ENCODE peak calls at places on chromosomes 11 and 22, in six cellular contexts. G, B, T, I, P and M are unnamed samples.

GRCh38 chr11:77019976-77020591 is 14.1 kb upstream of the B3GNT6 start:
- DNase-seq in I (no peak), G (no peak), T (no peak), P (no peak), B (peak), M (peak)

GRCh38 chr11:106105986-106106385 is 28.5 kb downstream of the AASDHPPT start:
- DNase-seq in G (no peak), I (no peak), B (no peak), T (no peak), P (no peak), M (no peak)

GRCh38 chr11:107468596-107468995 is 11.0 kb upstream of the CWF19L2 start:
- DNase-seq in I (peak), P (peak), B (no peak), T (no peak), G (no peak), M (no peak)

GRCh38 chr11:125433454-125434121 is 62.5 kb downstream of the FEZ1 start:
- DNase-seq in I (peak), P (peak), G (peak), B (peak), T (no peak), M (peak)

GRCh38 chr22:49705631-49706352 is 121.9 kb downstream of the BRD1 start:
- DNase-seq in I (no peak), G (no peak), P (peak), B (no peak), T (no peak), M (no peak)

GRCh38 chr11:119706887-119707286 is 22.1 kb downstream of the NECTIN1 start:
- DNase-seq in B (no peak), G (no peak), I (no peak), T (no peak), P (peak), M (peak)

GRCh38 chr11:9574556-9574805 is 1.0 kb downstream of the WEE1 start:
- DNase-seq in T (no peak), G (no peak), P (no peak), I (no peak), B (no peak), M (no peak)

GRCh38 chr11:47144541-47144940 is 32.1 kb downstream of the ARFGAP2 start:
- DNase-seq in P (no peak), I (no peak), G (no peak), T (no peak), B (no peak), M (no peak)

GRCh38 chr11:64438986-64439771 is 80.2 kb downstream of the RPS6KA4 start:
- DNase-seq in I (no peak), T (no peak), P (no peak), G (no peak), B (no peak), M (peak)

GRCh38 chr22:38032681-38033521 is 24.3 kb upstream of the PICK1 start:
- DNase-seq in B (no peak), I (no peak), P (no peak), T (no peak), G (no peak), M (no peak)

GRCh38 chr11:27934830-27935145 is 173.2 kb downstream of the KIF18A start:
- DNase-seq in T (no peak), G (no peak), P (no peak), B (peak), I (peak), M (no peak)

GRCh38 chr11:86395061-86395551 is 20.4 kb downstream of the CCDC81 start:
- DNase-seq in T (no peak), I (no peak), G (no peak), B (no peak), P (no peak), M (peak)

GRCh38 chr11:43359432-43359818 is 705 bp downstream of the TTC17 start:
- DNase-seq in I (peak), G (no peak), P (no peak), T (peak), B (no peak), M (peak)

GRCh38 chr11:117437041-117437790 is 109.6 kb downstream of the CEP164 start:
- DNase-seq in B (no peak), T (no peak), G (no peak), I (no peak), P (no peak), M (no peak)

GRCh38 chr11:106276859-106277436 is 199.5 kb downstream of the AASDHPPT start:
- DNase-seq in T (no peak), G (no peak), P (no peak), B (no peak), I (peak), M (no peak)

GRCh38 chr11:2771758-2772466 is 72.1 kb upstream of the KCNQ1OT1 start:
- DNase-seq in G (peak), I (no peak), P (no peak), T (no peak), B (no peak), M (no peak)

GRCh38 chr11:2797181-2797711 is 88.3 kb downstream of the CDKN1C start:
- DNase-seq in G (peak), P (no peak), T (no peak), B (no peak), I (no peak), M (no peak)

GRCh38 chr11:114017723-114018122 is 41.8 kb upstream of the ZBTB16 start:
- DNase-seq in G (no peak), T (no peak), B (no peak), I (no peak), P (no peak), M (peak)

GRCh38 chr11:57321388-57321995 is 3.3 kb downstream of the TNKS1BP1 start:
- DNase-seq in P (peak), B (no peak), I (no peak), T (no peak), G (no peak), M (peak)

GRCh38 chr11:134988495-134988894 is 576.5 kb upstream of the B3GAT1 start:
- DNase-seq in G (no peak), B (no peak), P (no peak), I (no peak), T (no peak), M (no peak)

GRCh38 chr22:33803371-33803770 is 116.9 kb downstream of the LARGE1 start:
- DNase-seq in B (no peak), G (no peak), T (no peak), P (no peak), I (no peak), M (no peak)

GRCh38 chr11:60859616-60860250 is 4.0 kb upstream of the PTGDR2 start:
- DNase-seq in P (no peak), I (no peak), G (no peak), B (no peak), T (no peak), M (no peak)

GRCh38 chr11:88348870-88349269 is 11.3 kb upstream of the CTSC start:
- DNase-seq in I (no peak), P (no peak), G (no peak), T (no peak), B (no peak), M (no peak)

GRCh38 chr11:85826096-85826855 is 15.3 kb upstream of the SYTL2 start:
- DNase-seq in B (no peak), G (no peak), I (peak), T (no peak), P (no peak), M (peak)

GRCh38 chr11:70466154-70466553 is 67.8 kb downstream of the CTTN start:
- DNase-seq in T (no peak), P (peak), B (no peak), I (no peak), G (no peak), M (peak)

GRCh38 chr11:59770324-59770723 is 15.1 kb downstream of the STX3 start:
- DNase-seq in P (no peak), B (no peak), T (no peak), I (no peak), G (no peak), M (no peak)

GRCh38 chr11:68677432-68677831 is 6.9 kb upstream of the GAL start:
- DNase-seq in P (peak), T (no peak), G (no peak), I (peak), B (peak), M (no peak)

DNA sequence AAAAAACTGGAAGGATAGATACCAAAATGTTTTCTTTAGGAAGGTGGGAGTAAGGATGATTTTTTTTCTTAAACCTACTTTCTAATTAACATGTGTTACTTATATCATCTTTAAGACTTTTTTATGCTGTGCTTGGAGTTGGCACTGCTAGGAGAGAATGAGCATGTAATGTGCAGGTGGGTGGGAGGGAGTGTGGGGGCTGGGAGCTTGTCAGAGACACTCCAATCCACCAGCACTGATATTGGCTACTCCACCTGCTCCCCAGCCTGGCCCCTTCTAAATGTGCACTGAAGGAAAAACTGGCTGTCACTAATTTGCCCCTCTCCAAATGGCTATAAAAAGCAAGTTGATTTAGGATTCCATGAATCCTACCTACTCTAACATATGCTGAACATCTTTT is 44.4 kb upstream of the BMAL1 start:
- DNase-seq in B (no peak), I (no peak), G (no peak), P (no peak), T (no peak), M (no peak)
- TF ChIP-seq JUND in B (no peak), I (no peak), G (no peak), P (no peak), T (no peak), M (no peak)

DNA sequence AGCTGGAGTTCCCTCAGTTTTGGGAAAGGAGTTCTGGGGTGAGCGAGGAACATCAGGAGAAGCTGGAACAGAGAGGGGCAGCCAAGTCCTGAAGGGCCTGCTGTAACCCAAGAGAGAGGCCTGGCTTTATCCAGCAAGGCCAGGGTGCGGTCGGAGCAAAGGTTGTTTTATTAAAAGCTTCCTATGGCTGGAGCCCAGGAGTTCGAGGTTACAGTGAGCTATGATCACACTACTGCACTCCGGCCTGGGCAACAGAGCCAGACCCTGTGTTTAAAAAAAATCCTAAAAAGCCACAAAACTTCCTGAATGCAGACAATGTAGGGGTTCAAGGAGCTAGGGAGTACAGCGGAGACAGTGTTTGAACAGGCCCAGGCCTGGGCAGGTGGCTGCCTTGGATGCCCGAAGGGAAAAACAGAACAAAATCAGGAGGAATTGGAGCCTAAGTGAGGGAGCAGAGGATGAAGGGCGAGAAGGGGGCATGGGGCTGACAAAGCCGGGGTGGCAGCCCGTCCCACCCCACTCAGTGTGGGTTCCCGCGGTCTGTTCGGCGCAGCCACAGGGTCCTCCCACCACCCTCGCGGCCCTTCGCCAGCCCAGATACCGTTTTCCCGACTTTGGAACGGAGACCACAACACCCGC is 22.1 kb upstream of the MALAT1 start:
- DNase-seq in B (no peak), G (no peak), I (no peak), P (no peak), T (no peak), M (no peak)
- TF ChIP-seq JUND in B (no peak), G (no peak), I (no peak), P (no peak), T (no peak), M (no peak)

DNA sequence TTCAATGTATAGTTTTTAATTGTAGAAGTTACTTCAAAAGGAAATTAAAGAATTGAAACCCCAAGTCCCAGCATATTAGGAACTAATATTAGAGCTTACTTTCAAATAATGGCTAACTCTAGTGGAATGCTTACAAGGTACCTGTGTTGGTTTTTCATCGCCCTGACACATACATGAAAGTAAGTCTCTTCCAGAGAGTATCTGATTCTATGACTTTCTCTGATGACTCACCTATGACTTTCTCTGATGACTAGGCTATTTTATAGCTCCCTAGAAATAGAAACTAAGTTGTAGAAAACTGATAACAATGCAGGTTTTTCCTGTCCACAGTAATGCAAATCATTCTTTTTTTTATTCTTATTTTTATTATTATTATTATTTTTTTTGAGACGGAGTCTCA is 33.6 kb upstream of the MMP7 start:
- DNase-seq in G (no peak), T (no peak), I (no peak), B (peak), P (no peak), M (no peak)
- TF ChIP-seq JUND in G (no peak), T (no peak), I (peak), B (peak), P (peak), M (no peak)

GRCh38 chr22:37022483-37023337 is 3.2 kb downstream of the MPST start:
- DNase-seq in B (no peak), G (no peak), P (no peak), I (no peak), T (no peak), M (no peak)
- TF ChIP-seq JUND in B (no peak), G (no peak), P (no peak), I (no peak), T (no peak), M (no peak)

DNA sequence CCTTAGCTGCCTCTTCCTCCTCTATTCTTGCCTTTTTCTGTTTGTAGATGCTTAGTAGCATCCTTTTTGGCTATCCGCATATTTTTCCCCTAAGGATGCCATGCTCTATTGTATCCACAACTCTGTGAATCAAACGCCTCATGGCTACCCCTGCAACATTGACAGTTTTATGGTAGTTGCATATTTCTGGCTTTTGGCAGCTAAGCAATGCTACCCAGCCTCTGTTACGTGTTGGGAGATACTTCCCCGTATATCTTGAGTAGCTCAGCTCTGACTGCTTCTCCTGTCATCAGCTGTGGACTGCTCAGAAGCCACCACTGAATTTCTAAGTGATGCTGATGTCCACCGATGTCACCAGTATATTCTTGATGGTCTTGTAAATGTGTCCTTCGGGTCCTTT is 15.1 kb upstream of the SLC3A2 start:
- DNase-seq in P (no peak), T (no peak), B (no peak), I (no peak), G (no peak), M (no peak)
- TF ChIP-seq JUND in P (no peak), T (no peak), B (no peak), I (no peak), G (no peak), M (no peak)

DNA sequence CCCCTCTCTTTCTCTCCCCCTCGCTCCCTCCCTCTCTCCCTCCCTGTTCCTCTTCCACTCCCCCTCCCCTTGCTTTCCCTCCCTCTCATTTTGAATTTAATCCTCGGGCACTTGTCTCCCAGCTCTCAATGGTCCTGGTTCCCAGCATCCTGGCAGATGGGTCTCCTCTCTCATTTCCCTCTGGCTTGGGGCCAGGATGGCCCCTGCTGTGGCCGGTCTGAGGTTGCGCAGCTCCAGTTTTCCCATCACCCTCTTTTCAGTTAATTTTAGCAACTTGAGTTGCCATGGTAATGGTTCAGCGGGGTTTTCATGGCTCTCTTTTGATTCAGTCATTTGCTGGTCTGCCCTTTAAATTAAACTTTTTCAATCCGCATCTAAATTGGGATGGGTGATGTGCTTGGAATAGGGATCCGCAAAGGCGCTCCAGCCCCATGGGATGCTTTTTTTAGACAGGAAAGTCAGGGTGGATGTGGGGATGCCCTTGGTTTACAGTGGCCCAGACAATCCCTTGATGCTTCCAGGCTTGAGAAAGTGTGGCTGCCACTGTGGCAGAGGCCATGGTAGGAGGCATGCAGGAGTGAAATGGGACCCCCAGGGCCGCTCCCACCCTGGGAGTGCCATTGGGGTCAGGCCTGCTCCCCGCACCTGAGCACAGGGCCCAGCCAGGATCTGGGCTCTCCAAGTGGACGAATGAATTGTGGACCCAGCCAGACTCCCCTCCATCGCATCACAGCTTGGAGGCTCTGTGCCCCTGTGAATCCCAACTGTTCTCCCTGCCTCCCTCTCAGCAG is 76.0 kb downstream of the COMMD9 start:
- DNase-seq in I (peak), P (no peak), B (no peak), G (no peak), T (no peak), M (no peak)
- TF ChIP-seq JUND in I (no peak), P (no peak), B (no peak), G (no peak), T (no peak), M (no peak)

GRCh38 chr11:29019960-29020683 is 911.9 kb downstream of the METTL15 start:
- DNase-seq in P (no peak), I (no peak), T (no peak), G (peak), B (peak), M (no peak)
- TF ChIP-seq JUND in P (no peak), I (peak), T (no peak), G (no peak), B (no peak), M (no peak)